ENCODE peak calls at places on chromosomes 11 and 22, in seven cellular contexts. T is HFFc6, N is cardiac fibroblast, S is HCT116, H is heart right ventricle, I is natural killer cell, V is neural crest cell. G is an unnamed sample.

GRCh38 chr11:71367756-71368155 is 80.4 kb downstream of the DHCR7 start:
- DNase-seq in N (no peak), I (no peak), T (no peak), S (no peak), V (no peak), H (no peak), G (no peak)

GRCh38 chr11:44858796-44859527 is 91.7 kb downstream of the TP53I11 start:
- DNase-seq in H (no peak), S (no peak), I (no peak), T (no peak), N (peak), V (no peak), G (no peak)

GRCh38 chr11:113668255-113668654 is 37.9 kb downstream of the TMPRSS5 start:
- DNase-seq in I (no peak), S (no peak), H (no peak), V (no peak), T (no peak), N (no peak), G (no peak)

GRCh38 chr11:95588821-95589220 is 200.8 kb downstream of the FAM76B start:
- DNase-seq in H (no peak), V (no peak), S (no peak), I (no peak), T (no peak), N (no peak), G (no peak)

GRCh38 chr11:105781807-105782206 is 171.9 kb downstream of the GRIA4 start:
- DNase-seq in H (no peak), T (no peak), I (no peak), V (no peak), S (no peak), N (no peak), G (no peak)

GRCh38 chr11:69791266-69791665 is 16.1 kb upstream of the FGF4 start:
- DNase-seq in V (no peak), N (peak), T (peak), H (no peak), S (no peak), I (no peak), G (no peak)

GRCh38 chr11:44865866-44866272 is 84.8 kb downstream of the TP53I11 start:
- DNase-seq in V (no peak), N (no peak), S (no peak), H (peak), I (no peak), T (no peak), G (no peak)

GRCh38 chr11:73085189-73085875 is 56.8 kb downstream of the FCHSD2 start:
- DNase-seq in T (peak), S (no peak), H (peak), N (peak), I (no peak), V (no peak), G (no peak)

GRCh38 chr11:89491141-89491690 is at the start of gene NOX4:
- DNase-seq in N (peak), S (no peak), H (peak), V (peak), I (no peak), T (peak), G (peak)

GRCh38 chr22:45481661-45482060 is 21.0 kb upstream of the FBLN1 start:
- DNase-seq in H (no peak), T (no peak), V (no peak), N (no peak), S (no peak), I (no peak), G (no peak)

GRCh38 chr11:101436511-101437142 is 147.2 kb downstream of the TRPC6 start:
- DNase-seq in N (peak), V (peak), I (no peak), T (no peak), S (peak), H (peak), G (peak)

GRCh38 chr11:77190331-77191075 is 62.5 kb downstream of the MYO7A start:
- DNase-seq in I (no peak), H (no peak), T (no peak), S (no peak), N (no peak), V (no peak), G (no peak)

GRCh38 chr11:77193915-77194830 is 66.1 kb downstream of the MYO7A start:
- DNase-seq in H (no peak), I (no peak), S (no peak), T (no peak), V (no peak), N (no peak), G (no peak)

GRCh38 chr11:77191429-77191822 is 63.4 kb downstream of the MYO7A start:
- DNase-seq in N (no peak), I (no peak), H (no peak), S (peak), V (no peak), T (no peak), G (no peak)

GRCh38 chr11:77193167-77193566 is 65.1 kb downstream of the MYO7A start:
- DNase-seq in T (no peak), I (no peak), V (no peak), H (no peak), S (no peak), N (no peak), G (no peak)

GRCh38 chr11:77191823-77192495 is 63.9 kb downstream of the MYO7A start:
- DNase-seq in V (peak), T (no peak), H (no peak), S (peak), I (no peak), N (peak), G (peak)
- TF ChIP-seq CTCF in V (peak), T (peak), H (peak), S (peak), I (no peak), N (peak), G (peak)

GRCh38 chr22:47071812-47072641 is 309.6 kb downstream of the TBC1D22A start:
- DNase-seq in H (no peak), I (no peak), T (no peak), S (no peak), N (no peak), V (no peak), G (no peak)
- TF ChIP-seq CTCF in H (no peak), I (no peak), T (no peak), S (no peak), N (no peak), V (no peak), G (no peak)

GRCh38 chr11:91248199-91248807 is 976.3 kb upstream of the FAT3 start:
- DNase-seq in H (peak), S (peak), T (no peak), N (peak), V (peak), I (no peak), G (peak)
- TF ChIP-seq CTCF in H (peak), S (peak), T (peak), N (peak), V (peak), I (no peak), G (peak)

DNA sequence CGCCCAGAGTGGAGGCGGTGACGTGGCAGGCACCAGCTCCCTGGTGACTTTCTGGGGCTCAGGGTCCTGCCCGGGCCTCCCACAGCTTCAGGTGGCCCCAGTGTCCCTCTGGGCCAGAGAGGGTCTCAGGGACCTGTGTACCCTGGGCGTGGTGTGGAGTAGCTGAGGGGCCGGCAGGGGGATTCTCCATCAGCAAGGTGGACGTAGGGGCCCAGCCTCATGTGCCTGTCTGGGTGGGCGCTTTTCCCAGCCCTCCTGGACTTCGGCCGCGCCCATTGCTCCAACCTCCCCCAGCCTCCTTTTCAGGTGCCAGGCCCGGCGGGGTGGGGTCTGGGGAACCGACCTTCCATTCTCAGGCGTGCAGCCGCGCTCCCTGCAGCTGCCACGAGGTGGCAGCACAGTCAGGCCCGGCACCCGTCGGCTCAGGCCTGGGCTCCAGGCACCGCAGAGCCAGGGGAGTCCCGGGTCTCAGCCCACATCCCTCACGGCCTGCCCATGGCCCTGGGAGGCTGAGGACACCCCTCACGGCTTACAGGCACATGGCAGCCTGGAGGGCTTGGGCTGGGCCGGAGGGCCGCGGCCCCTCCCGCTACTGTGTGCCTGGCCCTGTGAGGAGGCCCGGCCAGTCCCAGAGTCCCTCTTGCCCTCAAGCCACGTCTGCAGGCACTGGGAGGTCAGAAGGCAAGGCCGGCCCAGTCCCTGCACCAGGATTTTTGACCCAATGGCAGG is 19.9 kb upstream of the MUC5B start:
- DNase-seq in H (peak), S (peak), T (no peak), V (peak), N (peak), I (peak), G (peak)
- TF ChIP-seq CTCF in H (peak), S (peak), T (peak), V (peak), N (peak), I (peak), G (peak)

GRCh38 chr11:78759067-78759466 is 184.4 kb upstream of the NARS2 start:
- DNase-seq in H (no peak), V (no peak), I (no peak), N (no peak), T (no peak), S (no peak), G (no peak)
- TF ChIP-seq CTCF in H (no peak), V (no peak), I (no peak), N (no peak), T (no peak), S (no peak), G (no peak)

G was measured in nephron progenitor cell.